ENCODE peak calls at places on chromosome 3, in nine cellular contexts. Y, D, M, Q, O, A, T, Z and P are unnamed samples.

GRCh38 chr3:195236801-195237570 is 34.0 kb downstream of the XXYLT1 start:
- DNase-seq in O (no peak), Y (no peak), A (peak; percentile 5), D (no peak), Z (no peak), Q (no peak), M (no peak), T (no peak), P (no peak)

GRCh38 chr3:176514297-176514696 is 683.0 kb downstream of the TBL1XR1 start:
- DNase-seq in A (no peak), T (peak; percentile 7), Y (no peak), Q (peak; percentile 10), M (no peak), O (no peak), D (no peak), Z (no peak), P (no peak)

GRCh38 chr3:195546130-195546560 is 3.0 kb upstream of the PPP1R2 start:
- DNase-seq in T (peak; percentile 76), Z (no peak), Y (no peak), D (no peak), M (peak; percentile 91), Q (peak; percentile 83), A (no peak), O (no peak), P (no peak)

GRCh38 chr3:127395663-127396320 is 107.9 kb upstream of the PRR20G start:
- DNase-seq in D (no peak), T (no peak), Y (no peak), Q (no peak), Z (no peak), O (no peak), M (no peak), A (no peak), P (no peak)

GRCh38 chr3:23448998-23449537 is 245.9 kb downstream of the UBE2E2 start:
- DNase-seq in Z (no peak), M (no peak), Y (no peak), A (no peak), Q (no peak), T (no peak), D (no peak), O (no peak), P (no peak)

GRCh38 chr3:180253283-180253682 is 216.5 kb upstream of the PEX5L start:
- DNase-seq in M (no peak), D (no peak), Z (no peak), T (peak; percentile 57), O (no peak), Q (no peak), Y (no peak), A (no peak), P (no peak)

GRCh38 chr3:64048631-64049061 is 25.4 kb upstream of the PSMD6 start:
- DNase-seq in D (no peak), A (no peak), O (no peak), T (no peak), M (no peak), Q (peak; percentile 47), Z (no peak), Y (no peak), P (no peak)

GRCh38 chr3:10432156-10432845 is 73.1 kb downstream of the ATP2B2 start:
- DNase-seq in Z (no peak), Y (no peak), A (no peak), D (no peak), O (peak; percentile 24), Q (no peak), T (no peak), M (no peak), P (peak; percentile 65)

GRCh38 chr3:132034097-132034485 is 723 bp downstream of the CPNE4 start:
- DNase-seq in Q (no peak), Z (no peak), D (no peak), Y (no peak), T (no peak), M (no peak), A (no peak), O (no peak), P (no peak)

GRCh38 chr3:81823086-81823485 is 61.6 kb upstream of the GBE1 start:
- DNase-seq in Z (no peak), Y (no peak), A (no peak), O (no peak), T (no peak), D (no peak), Q (no peak), M (no peak), P (no peak)

GRCh38 chr3:182331356-182331755 is 461.9 kb upstream of the ATP11B start:
- DNase-seq in Q (no peak), T (no peak), Y (no peak), O (no peak), A (no peak), Z (no peak), M (no peak), D (no peak), P (peak; percentile 28)

GRCh38 chr3:128173849-128174248 is 20.6 kb downstream of the EEFSEC start:
- DNase-seq in Y (no peak), O (no peak), T (no peak), A (no peak), Z (no peak), Q (no peak), D (no peak), M (no peak), P (no peak)

GRCh38 chr3:52141751-52142150 is 12.5 kb downstream of the POC1A start:
- DNase-seq in M (no peak), A (no peak), Z (no peak), Q (no peak), T (no peak), O (no peak), Y (no peak), D (no peak), P (no peak)

GRCh38 chr3:45968706-45969105 is 25.4 kb downstream of the CXCR6 start:
- DNase-seq in M (no peak), D (no peak), Z (no peak), O (no peak), T (peak; percentile 11), A (no peak), Y (no peak), Q (peak; percentile 66), P (no peak)

GRCh38 chr3:56691165-56692000 is 8.3 kb upstream of the TASOR start:
- DNase-seq in M (no peak), Y (no peak), Z (no peak), A (no peak), O (no peak), T (peak; percentile 65), Q (no peak), D (no peak), P (no peak)

GRCh38 chr3:53577486-53577885 is 83.1 kb downstream of the CACNA1D start:
- DNase-seq in Y (no peak), Z (no peak), D (no peak), M (peak; percentile 79), O (no peak), T (peak; percentile 58), Q (no peak), A (no peak), P (no peak)

GRCh38 chr3:166554006-166554405 is 716.8 kb upstream of the BCHE start:
- DNase-seq in A (no peak), M (no peak), Y (no peak), D (no peak), O (no peak), Z (no peak), T (no peak), Q (peak; percentile 9), P (no peak)

GRCh38 chr3:141116791-141117190 is 65.6 kb downstream of the SPSB4 start:
- DNase-seq in D (no peak), Q (no peak), A (no peak), Y (no peak), O (no peak), Z (no peak), M (peak; percentile 83), T (no peak), P (no peak)

GRCh38 chr3:142777927-142778326 is 54.1 kb downstream of the TRPC1 start:
- DNase-seq in M (no peak), Z (no peak), O (no peak), A (no peak), T (no peak), D (no peak), Q (no peak), Y (no peak), P (no peak)

GRCh38 chr3:46690798-46691197 is 2.7 kb downstream of the ALS2CL start:
- DNase-seq in Y (no peak), O (no peak), D (no peak), Z (no peak), T (peak; percentile 78), Q (no peak), A (no peak), M (no peak), P (no peak)

GRCh38 chr3:129348734-129349133 is 70.1 kb downstream of the HMCES start:
- DNase-seq in T (no peak), Z (no peak), Y (no peak), Q (no peak), M (no peak), D (no peak), O (no peak), A (no peak), P (no peak)

GRCh38 chr3:123809597-123809996 is 74.5 kb downstream of the MYLK start:
- DNase-seq in Q (peak; percentile 90), A (no peak), O (no peak), M (no peak), Y (no peak), T (peak; percentile 17), Z (no peak), D (no peak), P (no peak)

GRCh38 chr3:57112206-57112605 is 51.7 kb downstream of the SPATA12 start:
- DNase-seq in Q (no peak), A (no peak), D (no peak), T (no peak), Y (no peak), M (no peak), O (no peak), Z (no peak), P (no peak)

GRCh38 chr3:196992461-196993065 is 23.9 kb upstream of the PIGZ start:
- DNase-seq in Q (no peak), Y (no peak), O (no peak), Z (no peak), A (no peak), D (no peak), M (no peak), T (no peak), P (no peak)

GRCh38 chr3:179973931-179974361 is 62.8 kb downstream of the PEX5L start:
- DNase-seq in T (no peak), M (no peak), D (no peak), A (no peak), O (no peak), Y (no peak), Z (no peak), Q (no peak), P (no peak)

GRCh38 chr3:31765856-31766255 is 215.2 kb downstream of the OSBPL10 start:
- DNase-seq in Z (no peak), D (no peak), A (no peak), Y (no peak), O (no peak), M (no peak), Q (no peak), T (no peak), P (no peak)